ENCODE peak calls at places on chromosomes 5 and 9, in eight cellular contexts. X is Peyer's patch, C is ascending aorta, P is right cardiac atrium, M is pancreas, V is heart left ventricle, W is HFF-Myc, R is A549. E is an unnamed sample.

GRCh38 chr9:117073539-117074336 is 341.1 kb downstream of the ASTN2 start:
- DNase-seq in R (peak), M (no peak), C (no peak), P (peak), X (no peak), W (peak), V (no peak), E (no peak)

GRCh38 chr5:150295172-150295611 is 5.6 kb upstream of the CAMK2A start:
- DNase-seq in X (peak), C (no peak), P (peak), R (no peak), W (no peak), M (peak), V (no peak), E (peak)

GRCh38 chr5:1917830-1918487 is 35.2 kb upstream of the IRX4 start:
- DNase-seq in C (no peak), X (peak), R (no peak), V (no peak), P (no peak), M (no peak), W (no peak), E (no peak)

GRCh38 chr5:128020012-128020411 is 63.6 kb upstream of the SLC12A2 start:
- DNase-seq in W (no peak), P (no peak), V (no peak), C (no peak), M (no peak), R (no peak), X (no peak), E (no peak)

GRCh38 chr5:157217289-157218024 is 36.8 kb downstream of the ITK start:
- DNase-seq in P (no peak), V (no peak), R (no peak), M (no peak), W (no peak), X (no peak), C (no peak), E (no peak)

GRCh38 chr9:14910178-14910805 is at the start of gene FREM1:
- DNase-seq in V (peak), X (peak), M (peak), P (peak), R (no peak), W (no peak), C (no peak), E (peak)

GRCh38 chr5:749101-749670 is 35.3 kb downstream of the ZDHHC11B start:
- DNase-seq in R (no peak), C (no peak), P (peak), W (no peak), X (no peak), M (no peak), V (no peak), E (no peak)

GRCh38 chr9:27383524-27383923 is 86.6 kb upstream of the EQTN start:
- DNase-seq in M (no peak), W (no peak), C (no peak), R (no peak), X (no peak), V (no peak), P (no peak), E (no peak)

GRCh38 chr9:126440938-126441337 is 114.3 kb downstream of the MVB12B start:
- DNase-seq in V (no peak), C (peak), M (no peak), P (no peak), X (no peak), W (no peak), R (no peak), E (no peak)

GRCh38 chr5:122101636-122102285 is 23.7 kb upstream of the LOX start:
- DNase-seq in P (no peak), X (no peak), C (no peak), W (no peak), R (no peak), V (no peak), M (no peak), E (peak)

GRCh38 chr9:120890415-120891254 is 13.6 kb upstream of the PHF19 start:
- DNase-seq in C (no peak), V (no peak), P (no peak), X (no peak), M (no peak), W (no peak), R (no peak), E (peak)

GRCh38 chr5:80516826-80517225 is 28.9 kb downstream of the FAM151B start:
- DNase-seq in V (no peak), W (peak), M (no peak), X (peak), C (no peak), P (no peak), R (peak), E (peak)

GRCh38 chr5:150565868-150566267 is 57.9 kb downstream of the NDST1 start:
- DNase-seq in C (no peak), M (no peak), R (no peak), V (no peak), X (no peak), W (no peak), P (no peak), E (no peak)

GRCh38 chr9:83280790-83281189 is 217.8 kb upstream of the RASEF start:
- DNase-seq in W (no peak), V (no peak), P (no peak), C (no peak), R (no peak), M (no peak), X (no peak), E (no peak)

GRCh38 chr5:33936381-33937016 is at the start of gene RXFP3:
- DNase-seq in W (no peak), P (peak), M (peak), V (peak), C (no peak), X (no peak), R (no peak), E (no peak)

GRCh38 chr9:17725399-17726010 is 146.6 kb downstream of the SH3GL2 start:
- DNase-seq in X (no peak), C (no peak), P (no peak), M (no peak), R (no peak), V (no peak), W (no peak), E (no peak)

GRCh38 chr9:125472926-125473701 is 211.5 kb downstream of the GAPVD1 start:
- DNase-seq in R (no peak), P (peak), C (no peak), V (peak), X (no peak), M (no peak), W (no peak), E (peak)

GRCh38 chr9:31639444-31639843 is 745.0 kb upstream of the ACO1 start:
- DNase-seq in V (no peak), P (no peak), W (no peak), C (no peak), R (no peak), X (no peak), M (no peak), E (no peak)

GRCh38 chr9:98573749-98574278 is 134.9 kb downstream of the GABBR2 start:
- DNase-seq in M (no peak), W (no peak), X (no peak), V (no peak), C (peak), P (no peak), R (no peak), E (no peak)

GRCh38 chr5:126635585-126635984 is 34.8 kb downstream of the PHAX start:
- DNase-seq in C (no peak), R (no peak), P (no peak), V (no peak), X (no peak), M (no peak), W (no peak), E (no peak)

GRCh38 chr9:97660345-97660744 is 26.7 kb downstream of the NCBP1 start:
- DNase-seq in R (no peak), W (no peak), V (no peak), P (no peak), C (no peak), X (no peak), M (no peak), E (no peak)

GRCh38 chr9:92535940-92536850 is at the start of gene ECM2:
- DNase-seq in V (no peak), M (no peak), R (no peak), C (no peak), W (no peak), X (peak), P (no peak), E (peak)
- H3K4me3 ChIP-seq in V (peak), M (peak), R (no peak), C (peak), W (no peak), X (no peak), P (peak), E (peak)

GRCh38 chr5:132376694-132377641 is 7.5 kb downstream of the SLC22A5 start:
- DNase-seq in X (no peak), W (no peak), P (peak), V (no peak), M (no peak), C (peak), R (no peak), E (no peak)

GRCh38 chr5:132380047-132380446 is 10.5 kb downstream of the SLC22A5 start:
- DNase-seq in W (no peak), M (no peak), V (no peak), P (no peak), X (peak), C (no peak), R (no peak), E (no peak)

GRCh38 chr5:132375957-132376356 is 6.4 kb downstream of the SLC22A5 start:
- DNase-seq in W (no peak), X (no peak), M (no peak), V (no peak), C (no peak), P (no peak), R (no peak), E (no peak)

GRCh38 chr5:132378580-132378979 is 9.1 kb downstream of the SLC22A5 start:
- DNase-seq in C (no peak), V (no peak), M (no peak), X (no peak), W (no peak), R (no peak), P (no peak), E (no peak)

DNA sequence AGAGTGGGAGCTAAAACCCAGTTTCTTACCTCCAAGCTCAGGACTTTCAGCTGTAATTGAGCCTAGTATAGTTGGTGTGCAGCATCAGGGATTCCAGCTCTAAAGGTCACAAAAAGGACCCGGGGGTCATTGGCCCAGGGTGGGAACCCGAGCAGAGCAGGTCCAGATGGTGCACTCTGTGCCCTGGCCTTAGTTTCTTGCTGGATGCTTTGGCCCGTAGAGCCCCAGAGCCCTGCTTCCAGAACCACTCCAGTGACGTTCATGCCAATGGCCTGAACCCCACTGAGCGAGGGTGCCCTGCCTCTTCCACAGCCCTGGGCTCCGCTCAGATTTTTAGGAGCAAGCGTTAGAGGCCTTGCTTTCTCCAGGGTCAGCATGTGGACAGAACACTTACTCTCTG is 8.2 kb downstream of the SLC22A5 start:
- DNase-seq in C (no peak), M (no peak), P (no peak), X (no peak), W (no peak), R (no peak), V (no peak), E (no peak)
- H3K4me3 ChIP-seq in C (peak), M (no peak), P (no peak), X (no peak), W (no peak), R (no peak), V (no peak), E (no peak)

DNA sequence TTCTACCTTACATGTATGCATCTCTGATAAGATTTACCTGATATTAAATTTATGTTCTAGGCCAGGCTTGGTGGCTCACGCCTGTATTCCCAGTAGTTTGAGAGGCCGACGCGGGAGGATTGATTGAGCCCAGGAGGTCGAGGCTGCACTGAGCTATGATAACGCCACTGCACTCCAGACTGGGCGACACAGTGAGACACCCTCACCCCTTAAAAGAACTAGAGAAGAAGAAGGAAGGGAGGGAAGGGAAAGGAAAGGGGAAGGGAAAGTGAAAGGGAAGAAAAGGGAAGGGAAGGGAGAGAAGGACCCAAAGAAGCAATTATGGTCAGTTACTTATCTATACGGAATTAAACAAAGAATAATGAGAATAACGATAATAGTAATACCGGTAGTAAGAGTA is 1.2 kb upstream of the RFK start:
- DNase-seq in W (no peak), P (no peak), X (no peak), R (no peak), V (no peak), M (no peak), C (no peak), E (no peak)
- H3K4me3 ChIP-seq in W (peak), P (peak), X (no peak), R (peak), V (peak), M (peak), C (peak), E (peak)

DNA sequence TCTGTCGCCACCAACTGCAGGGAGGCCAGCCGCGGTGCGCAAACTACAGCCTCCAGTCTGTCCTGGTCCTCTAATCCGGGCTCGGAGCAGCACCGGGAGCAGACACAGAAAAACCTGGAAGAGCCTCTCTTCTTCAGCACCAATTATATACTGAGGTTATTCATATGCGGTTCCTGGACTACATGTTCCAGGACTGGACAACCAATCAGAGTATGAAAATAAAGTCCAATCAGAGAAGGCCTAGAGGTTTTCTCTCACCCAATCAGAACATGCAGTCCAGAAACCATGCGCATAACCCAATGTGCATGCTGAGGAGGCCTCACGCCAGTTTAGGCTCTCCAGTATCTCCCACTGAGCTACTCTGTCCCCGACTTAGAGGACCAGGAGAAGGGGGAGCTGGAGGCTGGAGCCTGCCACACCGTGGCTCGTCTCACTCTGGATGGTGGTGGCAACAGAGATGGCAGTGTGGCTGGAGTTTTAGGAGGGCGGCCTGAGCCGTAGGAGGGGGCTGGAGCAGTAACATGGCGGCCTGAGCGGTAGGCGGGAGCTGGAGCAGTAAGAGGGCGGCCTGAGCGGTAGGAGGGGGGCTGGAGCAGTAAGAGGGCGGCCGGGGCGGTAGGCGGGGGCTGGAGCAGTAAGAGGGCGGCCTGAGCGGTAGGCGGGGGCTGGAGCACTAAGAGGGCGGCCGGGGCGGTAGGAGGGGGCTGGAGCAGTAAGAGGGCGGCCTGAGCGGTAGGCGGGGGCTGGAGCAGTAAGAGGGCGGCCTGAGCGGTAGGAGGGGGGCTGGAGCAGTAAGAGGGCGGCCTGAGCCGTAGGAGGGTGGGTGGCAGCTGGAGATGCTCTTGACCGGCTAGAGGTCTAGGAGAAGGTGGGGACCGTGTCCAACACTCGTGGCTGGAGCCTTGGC is 20.4 kb upstream of the TRIM52 start:
- DNase-seq in M (no peak), V (no peak), W (no peak), R (no peak), C (no peak), X (no peak), P (no peak), E (peak)
- H3K4me3 ChIP-seq in M (no peak), V (no peak), W (no peak), R (no peak), C (no peak), X (no peak), P (no peak), E (peak)

E was measured in fibroblast of villous mesenchyme.